ENCODE peak calls at places on chromosomes 5 and 9, in eight cellular contexts. S, O, D, L, F, W, R and I are unnamed samples.

GRCh38 chr5:87752362-87752761 is 339.6 kb upstream of the CCNH start:
- DNase-seq in S (no peak), O (no peak), D (no peak), L (no peak), F (no peak), W (no peak), R (no peak), I (no peak)

GRCh38 chr9:68507796-68508145 is 32.9 kb downstream of the TMEM252 start:
- DNase-seq in S (no peak), O (no peak), D (no peak), L (no peak), F (no peak), W (no peak), R (no peak), I (no peak)

GRCh38 chr5:134917070-134917831 is 12.3 kb downstream of the PCBD2 start:
- DNase-seq in S (no peak), O (no peak), D (no peak), L (no peak), F (no peak), W (peak; percentile 37), R (peak; percentile 6), I (peak; percentile 53)

GRCh38 chr9:26863074-26863473 is 29.5 kb downstream of the CAAP1 start:
- DNase-seq in S (peak; percentile 3), O (no peak), D (no peak), L (no peak), F (no peak), W (no peak), R (peak; percentile 22), I (no peak)

GRCh38 chr9:130866474-130866965 is 30.1 kb downstream of the QRFP start:
- DNase-seq in S (peak; percentile 80), O (no peak), D (no peak), L (peak; percentile 76), F (no peak), W (peak; percentile 93), R (peak; percentile 91), I (peak; percentile 71)

GRCh38 chr5:38793099-38793498 is 52.7 kb upstream of the OSMR start:
- DNase-seq in S (no peak), O (no peak), D (no peak), L (no peak), F (no peak), W (no peak), R (no peak), I (no peak)

GRCh38 chr5:120532835-120533234 is 68.7 kb downstream of the PRR16 start:
- DNase-seq in S (no peak), O (no peak), D (no peak), L (no peak), F (no peak), W (peak; percentile 66), R (no peak), I (peak; percentile 22)

GRCh38 chr5:174327317-174327864 is 281.9 kb downstream of the NSG2 start:
- DNase-seq in S (peak; percentile 61), O (no peak), D (peak; percentile 63), L (peak; percentile 71), F (peak; percentile 28), W (peak; percentile 72), R (peak; percentile 73), I (peak; percentile 85)

GRCh38 chr5:127870914-127871313 is 167.7 kb downstream of the CCDC192 start:
- DNase-seq in S (peak; percentile 40), O (no peak), D (peak; percentile 73), L (peak; percentile 26), F (no peak), W (no peak), R (peak; percentile 44), I (no peak)

GRCh38 chr9:15243086-15243485 is 63.9 kb downstream of the TTC39B start:
- DNase-seq in S (no peak), O (no peak), D (no peak), L (no peak), F (no peak), W (no peak), R (no peak), I (no peak)

GRCh38 chr9:101387871-101388506 is 3.2 kb upstream of the BAAT start:
- DNase-seq in S (peak; percentile 42), O (no peak), D (no peak), L (no peak), F (no peak), W (peak; percentile 36), R (peak; percentile 66), I (peak; percentile 32)

GRCh38 chr9:108671156-108671555 is 184.6 kb downstream of the ACTL7B start:
- DNase-seq in S (peak; percentile 5), O (no peak), D (no peak), L (no peak), F (no peak), W (no peak), R (no peak), I (peak; percentile 57)

GRCh38 chr9:130433168-130433946 is 11.4 kb upstream of the ASS1 start:
- DNase-seq in S (no peak), O (no peak), D (no peak), L (no peak), F (no peak), W (no peak), R (no peak), I (peak; percentile 92)

GRCh38 chr5:168796840-168797548 is 217.8 kb upstream of the PANK3 start:
- DNase-seq in S (no peak), O (peak; percentile 16), D (no peak), L (no peak), F (no peak), W (no peak), R (no peak), I (no peak)